ENCODE peak calls at places on chromosomes 1 and 21, in six cellular contexts. W is activated T-cell treated with anti-CD3 and anti-CD28 coated beads, Interleukin-2, amount 50 U/mL, for 4 hours; D is MM.1S; Q is CD4-positive, alpha-beta T cell; O is left lung; E is activated naive CD8-positive, alpha-beta T cell treated with anti-CD3 and anti-CD28 coated beads, Interleukin-2, amount 50 U/mL, for 24 hours. J is an unnamed sample.

GRCh38 chr1:225813250-225813964 is 3.5 kb downstream of the EPHX1 start:
- DNase-seq in D (no peak), E (no peak), W (no peak), O (no peak), Q (no peak), J (peak)

GRCh38 chr21:26840206-26840605 is 5.0 kb downstream of the ADAMTS1 start:
- DNase-seq in D (no peak), W (no peak), O (peak), E (peak), Q (no peak), J (peak)

GRCh38 chr1:25765152-25765909 is 34.7 kb upstream of the SELENON start:
- DNase-seq in E (no peak), D (no peak), Q (no peak), W (no peak), O (no peak), J (no peak)

GRCh38 chr1:203839081-203839480 is 22.3 kb upstream of the SNRPE start:
- DNase-seq in Q (no peak), D (no peak), E (no peak), O (no peak), W (no peak), J (no peak)

GRCh38 chr1:204477036-204477740 is 17.4 kb downstream of the PIK3C2B start:
- DNase-seq in W (no peak), O (no peak), E (no peak), D (no peak), Q (no peak), J (no peak)

GRCh38 chr1:213692236-213692831 is 295.4 kb upstream of the PROX1 start:
- DNase-seq in O (no peak), E (no peak), D (no peak), W (no peak), Q (no peak), J (no peak)

GRCh38 chr1:66278260-66279046 is 255.5 kb upstream of the SGIP1 start:
- DNase-seq in O (no peak), Q (no peak), W (no peak), E (no peak), D (peak), J (no peak)

GRCh38 chr1:207798847-207799246 is 47.0 kb downstream of the CD46 start:
- DNase-seq in W (no peak), D (no peak), Q (no peak), O (no peak), E (no peak), J (peak)

GRCh38 chr1:234531181-234532132 is 52.5 kb upstream of the TARBP1 start:
- DNase-seq in D (no peak), O (no peak), E (no peak), W (no peak), Q (no peak), J (no peak)

GRCh38 chr1:226029568-226030225 is 30.6 kb upstream of the SDE2 start:
- DNase-seq in D (no peak), Q (no peak), W (no peak), E (no peak), O (no peak), J (no peak)

GRCh38 chr1:17588048-17588781 is 48.7 kb downstream of the ARHGEF10L start:
- DNase-seq in O (no peak), E (no peak), D (no peak), Q (no peak), W (no peak), J (no peak)

GRCh38 chr21:33230518-33231324 is 983 bp downstream of the IFNAR2 start:
- DNase-seq in Q (no peak), O (peak), W (no peak), D (peak), E (peak), J (peak)

GRCh38 chr1:28027238-28027637 is 61.2 kb downstream of the EYA3 start:
- DNase-seq in W (no peak), O (no peak), Q (no peak), D (no peak), E (no peak), J (no peak)

GRCh38 chr1:51948491-51948915 is 42.0 kb downstream of the RAB3B start:
- DNase-seq in E (no peak), W (no peak), D (no peak), O (no peak), Q (no peak), J (no peak)

GRCh38 chr1:110326826-110327225 is 12.4 kb upstream of the RBM15 start:
- DNase-seq in O (no peak), D (no peak), Q (no peak), E (no peak), W (no peak), J (no peak)

GRCh38 chr1:53765656-53766055 is 26.7 kb upstream of the GLIS1 start:
- DNase-seq in E (no peak), Q (no peak), D (peak), W (no peak), O (no peak), J (no peak)

GRCh38 chr1:164660415-164661174 is 101.6 kb downstream of the PBX1 start:
- DNase-seq in O (no peak), Q (no peak), D (peak), E (no peak), W (no peak), J (peak)

GRCh38 chr1:41483960-41484844 is at the start of gene EDN2:
- DNase-seq in E (no peak), D (no peak), Q (no peak), W (no peak), O (peak), J (no peak)

GRCh38 chr21:42376338-42376982 is 10.1 kb upstream of the TFF1 start:
- DNase-seq in W (no peak), O (peak), E (no peak), D (peak), Q (no peak), J (no peak)

GRCh38 chr1:38138498-38139233 is 92.1 kb upstream of the POU3F1 start:
- DNase-seq in E (no peak), W (no peak), D (no peak), O (no peak), Q (no peak), J (no peak)

GRCh38 chr1:102186541-102186940 is 189.8 kb upstream of the OLFM3 start:
- DNase-seq in Q (no peak), O (no peak), W (no peak), E (no peak), D (no peak), J (no peak)

GRCh38 chr1:213519098-213519497 is 468.1 kb downstream of the RPS6KC1 start:
- DNase-seq in O (no peak), E (no peak), Q (no peak), W (no peak), D (no peak), J (no peak)

GRCh38 chr1:156836892-156837291 is 20.2 kb upstream of the SH2D2A start:
- DNase-seq in W (no peak), D (no peak), O (no peak), E (no peak), Q (no peak), J (no peak)

GRCh38 chr1:27436204-27437159 is 44.1 kb downstream of the GPR3 start:
- DNase-seq in Q (no peak), O (no peak), E (no peak), W (no peak), D (peak), J (no peak)

GRCh38 chr21:25313891-25314646 is 293.2 kb downstream of the MRPL39 start:
- DNase-seq in Q (no peak), E (no peak), D (no peak), O (no peak), W (no peak), J (no peak)

GRCh38 chr1:1080122-1080753 is 6.1 kb upstream of the RNF223 start:
- DNase-seq in O (peak), W (peak), Q (no peak), E (no peak), D (no peak), J (peak)

GRCh38 chr1:183908095-183908494 is 103.2 kb downstream of the RGL1 start:
- DNase-seq in W (no peak), E (no peak), Q (no peak), O (no peak), D (no peak), J (no peak)

GRCh38 chr1:206890690-206891089 is 6.6 kb upstream of the IL24 start:
- DNase-seq in W (no peak), O (no peak), E (no peak), Q (no peak), D (no peak), J (no peak)

GRCh38 chr1:38508272-38508671 is 351.3 kb downstream of the RRAGC start:
- DNase-seq in W (no peak), O (no peak), D (no peak), E (no peak), Q (no peak), J (no peak)

GRCh38 chr1:55443175-55443933 is 228.2 kb upstream of the USP24 start:
- DNase-seq in W (no peak), O (peak), Q (no peak), D (no peak), E (no peak), J (no peak)

GRCh38 chr1:164519426-164519825 is 39.6 kb upstream of the PBX1 start:
- DNase-seq in D (no peak), E (no peak), O (no peak), Q (no peak), W (no peak), J (no peak)

GRCh38 chr1:94000531-94001282 is 91.5 kb upstream of the GCLM start:
- DNase-seq in O (no peak), D (no peak), E (no peak), W (no peak), Q (no peak), J (no peak)

GRCh38 chr1:37731312-37732019 is 33.5 kb downstream of the EPHA10 start:
- DNase-seq in Q (no peak), O (no peak), E (no peak), D (no peak), W (no peak), J (no peak)

GRCh38 chr21:25885405-25885804 is 150.6 kb downstream of the GABPA start:
- DNase-seq in D (no peak), O (no peak), W (no peak), Q (no peak), E (no peak), J (no peak)

GRCh38 chr1:71093938-71094337 is 13.1 kb upstream of the ZRANB2 start:
- DNase-seq in E (no peak), D (no peak), Q (no peak), O (no peak), W (no peak), J (no peak)